ENCODE peak calls at places on chromosomes 4 and X, in seven cellular contexts. W is stomach, Y is esophagus squamous epithelium, G is spleen, V is prostate gland, D is right lobe of liver, M is testis. A is an unnamed sample.

GRCh38 chr4:81518762-81519427 is 47.2 kb upstream of the RASGEF1B start:
- DNase-seq in W (no peak), V (no peak), D (no peak), Y (no peak), G (no peak), M (no peak), A (no peak)

GRCh38 chr4:85707591-85707990 is 232.6 kb downstream of the ARHGAP24 start:
- DNase-seq in M (no peak), D (no peak), V (no peak), G (no peak), W (no peak), Y (no peak), A (no peak)

GRCh38 chr4:92163348-92163747 is 140.4 kb upstream of the GRID2 start:
- DNase-seq in D (no peak), W (no peak), M (no peak), Y (no peak), V (no peak), G (no peak), A (no peak)

GRCh38 chr4:150251752-150252190 is 173.5 kb downstream of the DCLK2 start:
- DNase-seq in Y (no peak), G (no peak), D (no peak), V (no peak), M (no peak), W (no peak), A (no peak)

GRCh38 chrX:44244008-44244407 is 99.5 kb downstream of the EFHC2 start:
- DNase-seq in G (no peak), W (no peak), M (no peak), V (no peak), Y (no peak), D (no peak), A (no peak)

GRCh38 chr4:78749258-78749971 is 26.7 kb upstream of the BMP2K start:
- DNase-seq in G (no peak), V (no peak), M (no peak), W (no peak), Y (no peak), D (no peak), A (no peak)

GRCh38 chr4:158074851-158075250 is 98.0 kb downstream of the GASK1B start:
- DNase-seq in V (no peak), D (no peak), M (no peak), Y (no peak), G (no peak), W (no peak), A (no peak)

GRCh38 chr4:25104561-25104960 is 55.7 kb downstream of the SEPSECS start:
- DNase-seq in Y (no peak), G (no peak), M (no peak), W (no peak), V (no peak), D (no peak), A (no peak)

GRCh38 chr4:28369504-28369903 is 1508.9 kb downstream of the STIM2 start:
- DNase-seq in G (no peak), W (no peak), Y (no peak), V (no peak), D (no peak), M (no peak), A (no peak)

GRCh38 chr4:113958766-113959540 is 20.5 kb downstream of the ARSJ start:
- DNase-seq in M (no peak), G (no peak), V (peak; percentile 32), Y (no peak), D (no peak), W (no peak), A (no peak)

GRCh38 chr4:95547708-95548471 is 883 bp downstream of the UNC5C start:
- DNase-seq in M (peak; percentile 71), W (no peak), G (no peak), Y (no peak), D (peak; percentile 29), V (peak; percentile 10), A (peak; percentile 56)

GRCh38 chrX:13955095-13955647 is 74.5 kb downstream of the GEMIN8 start:
- DNase-seq in D (no peak), V (no peak), W (no peak), Y (no peak), M (no peak), G (no peak), A (no peak)

GRCh38 chrX:13955975-13956374 is 73.7 kb downstream of the GEMIN8 start:
- DNase-seq in W (no peak), G (no peak), D (no peak), V (no peak), M (no peak), Y (no peak), A (no peak)

GRCh38 chrX:13956998-13957397 is 72.7 kb downstream of the GEMIN8 start:
- DNase-seq in V (no peak), G (no peak), Y (no peak), M (no peak), W (no peak), D (no peak), A (no peak)

GRCh38 chrX:13952581-13952980 is 77.1 kb downstream of the GEMIN8 start:
- DNase-seq in D (no peak), M (no peak), V (no peak), W (no peak), Y (no peak), G (no peak), A (no peak)
- H3K4me3 ChIP-seq in D (no peak overlapping the region), M (no peak overlapping the region), V (no peak overlapping the region), W (no peak overlapping the region), Y (no peak overlapping the region), G (no peak overlapping the region), A (no peak overlapping the region)

DNA sequence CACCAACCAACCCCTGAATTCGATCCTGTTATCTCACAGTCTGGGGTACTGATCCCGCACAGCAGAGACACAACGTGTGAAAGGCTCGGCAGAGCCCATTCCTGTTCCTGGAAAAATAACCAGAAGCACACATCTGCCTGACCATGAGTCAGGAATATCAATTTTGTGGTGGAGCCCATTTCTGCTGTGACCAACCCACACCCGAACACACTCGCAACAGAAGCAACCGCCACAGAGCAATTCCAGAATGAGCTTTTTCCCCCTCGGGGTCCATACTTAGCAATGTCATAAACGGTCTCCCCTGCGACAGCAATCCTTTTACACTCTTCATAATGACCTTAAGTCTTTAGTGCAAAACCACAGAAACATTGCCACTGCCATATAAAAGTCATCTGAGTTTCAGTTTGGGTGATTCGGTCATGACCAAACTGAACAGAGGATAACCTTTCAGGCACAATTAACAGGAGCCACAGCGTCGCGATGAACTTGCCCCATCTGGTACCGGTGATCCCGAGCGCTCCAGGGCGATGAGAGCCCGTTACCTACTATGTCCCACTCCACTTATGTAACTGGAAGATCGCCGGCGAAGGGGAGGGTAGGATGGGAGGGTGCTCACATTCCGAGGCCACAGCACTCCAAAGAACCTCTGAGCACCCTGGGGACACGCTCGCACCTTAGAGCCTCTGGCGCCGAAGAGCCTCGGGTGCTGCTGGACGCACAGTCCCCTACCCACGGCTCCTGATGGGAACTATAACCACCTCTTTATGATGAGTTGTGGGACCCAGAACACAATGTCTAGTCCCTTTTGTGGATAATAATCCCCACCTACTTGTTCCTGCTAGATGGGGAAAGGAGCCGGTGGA is 1.1 kb downstream of the MECP2 start:
- DNase-seq in W (no peak), M (no peak), D (peak; percentile 25), V (no peak), Y (no peak), G (no peak), A (peak; percentile 42)
- TF ChIP-seq POLR2A in W (no peak), M (no peak), D (no peak), V (no peak), Y (no peak), G (no peak), A (no peak)

GRCh38 chr4:8268901-8269534 is 536 bp upstream of the HTRA3 start:
- DNase-seq in G (no peak), M (no peak), V (no peak), D (no peak), W (no peak), Y (no peak), A (no peak)

GRCh38 chr4:8270418-8270771 is 841 bp downstream of the HTRA3 start:
- DNase-seq in D (no peak), V (no peak), M (no peak), Y (no peak), W (no peak), G (no peak), A (no peak)

GRCh38 chr4:8268211-8268610 is 1.3 kb upstream of the HTRA3 start:
- DNase-seq in Y (no peak), D (no peak), W (no peak), G (no peak), V (no peak), M (no peak), A (no peak)

GRCh38 chr4:8270912-8271815 is 1.6 kb downstream of the HTRA3 start:
- DNase-seq in D (no peak), M (no peak), V (no peak), G (no peak), W (no peak), Y (no peak), A (peak; percentile 25)

DNA sequence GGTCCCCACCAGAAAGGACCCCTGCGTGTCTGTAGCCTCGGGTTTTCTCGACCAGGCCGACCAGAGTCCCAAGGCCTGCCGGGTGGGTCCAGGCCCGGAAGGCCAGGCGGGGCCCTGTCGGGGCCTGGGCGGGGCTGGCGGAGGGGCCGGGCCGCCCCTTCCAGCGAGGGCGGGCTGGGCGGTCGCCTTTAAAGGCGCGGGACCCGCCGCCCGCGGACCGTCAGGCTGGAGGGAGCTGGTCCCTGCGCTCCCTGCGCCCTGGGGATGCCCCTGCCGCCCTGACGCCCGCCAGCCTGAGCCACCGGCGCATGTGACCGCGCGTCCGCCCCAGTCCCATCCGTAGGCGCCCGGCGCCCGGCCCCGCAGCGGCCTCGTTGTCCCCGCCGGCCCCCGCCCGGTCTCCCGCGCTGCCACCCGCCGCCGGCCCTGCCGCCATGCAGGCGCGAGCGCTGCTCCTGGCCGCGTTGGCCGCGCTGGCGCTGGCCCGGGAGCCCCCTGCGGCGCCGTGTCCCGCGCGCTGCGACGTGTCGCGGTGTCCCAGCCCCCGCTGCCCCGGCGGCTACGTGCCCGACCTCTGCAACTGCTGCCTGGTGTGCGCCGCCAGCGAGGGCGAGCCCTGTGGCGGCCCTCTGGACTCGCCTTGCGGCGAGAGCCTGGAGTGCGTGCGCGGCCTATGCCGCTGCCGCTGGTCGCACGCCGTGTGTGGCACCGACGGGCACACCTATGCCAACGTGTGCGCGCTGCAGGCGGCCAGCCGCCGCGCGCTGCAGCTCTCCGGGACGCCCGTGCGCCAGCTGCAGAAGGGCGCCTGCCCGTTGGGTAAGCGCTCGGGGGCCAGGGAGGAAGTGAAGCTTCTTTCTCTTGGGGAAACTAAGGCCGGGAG is at the start of gene HTRA3:
- DNase-seq in W (peak; percentile 28), G (no peak), D (peak; percentile 47), M (peak; percentile 43), Y (no peak), V (no peak), A (peak; percentile 79)
- H3K4me3 ChIP-seq in W (peak within 1 kb of the TSS; percentile 48), G (peak within 1 kb of the TSS; percentile 23), D (peak within 1 kb of the TSS; percentile 31), M (peak within 1 kb of the TSS; percentile 58), Y (peak within 1 kb of the TSS; percentile 72), V (peak within 1 kb of the TSS; percentile 33), A (peak within 1 kb of the TSS; percentile 55)

GRCh38 chr4:15005474-15006115 is 3.3 kb downstream of the CPEB2 start:
- DNase-seq in W (no peak), V (no peak), Y (no peak), D (no peak), G (no peak), M (no peak), A (no peak)

GRCh38 chr4:15003441-15003890 is 1.2 kb downstream of the CPEB2 start:
- DNase-seq in G (peak; percentile 95), Y (no peak), W (peak; percentile 63), M (peak; percentile 38), V (peak; percentile 24), D (peak; percentile 69), A (peak; percentile 76)

GRCh38 chr4:15006416-15007024 is 4.2 kb downstream of the CPEB2 start:
- DNase-seq in Y (no peak), G (no peak), M (no peak), D (no peak), W (no peak), V (no peak), A (no peak)

GRCh38 chr4:15003891-15004700 is 1.8 kb downstream of the CPEB2 start:
- DNase-seq in V (peak; percentile 30), Y (no peak), M (peak; percentile 42), D (peak; percentile 58), W (peak; percentile 49), G (peak; percentile 95), A (peak; percentile 46)

GRCh38 chr4:15004701-15005301 is 2.5 kb downstream of the CPEB2 start:
- DNase-seq in D (peak; percentile 91), M (peak; percentile 80), G (peak; percentile 94), W (peak; percentile 93), V (peak; percentile 86), Y (peak; percentile 3), A (peak; percentile 81)
- TF ChIP-seq POLR2A in D (peak; percentile 67), M (no peak), G (no peak), W (peak; percentile 49), V (peak; percentile 78), Y (no peak), A (peak; percentile 22)